ENCODE peak calls at places on chromosomes 5 and 9, in eight cellular contexts. J, O, A, U, W, Z, N and B are unnamed samples.

GRCh38 chr9:89179535-89179919 is 909 bp upstream of the SHC3 start:
- DNase-seq in J (no peak), O (no peak), A (no peak), U (no peak), W (peak; percentile 21), Z (no peak), N (no peak), B (no peak)

GRCh38 chr9:133207021-133207531 is 2.0 kb downstream of the OBP2B start:
- DNase-seq in J (no peak), O (no peak), A (no peak), U (no peak), W (no peak), Z (no peak), N (no peak), B (no peak)

GRCh38 chr5:170144286-170145023 is 38.8 kb downstream of the FOXI1 start:
- DNase-seq in J (no peak), O (no peak), A (no peak), U (no peak), W (no peak), Z (no peak), N (no peak), B (peak; percentile 77)

GRCh38 chr9:68970150-68970549 is 43.8 kb downstream of the PRKACG start:
- DNase-seq in J (no peak), O (no peak), A (no peak), U (no peak), W (no peak), Z (no peak), N (no peak), B (no peak)

GRCh38 chr5:109703827-109704226 is 14.1 kb downstream of the MAN2A1 start:
- DNase-seq in J (no peak), O (no peak), A (no peak), U (no peak), W (no peak), Z (no peak), N (no peak), B (no peak)

GRCh38 chr5:142925795-142926194 is 155.6 kb downstream of the ARHGAP26 start:
- DNase-seq in J (no peak), O (no peak), A (no peak), U (no peak), W (peak; percentile 42), Z (no peak), N (peak; percentile 77), B (no peak)

GRCh38 chr5:102932781-102933180 is 177.7 kb downstream of the PAM start:
- DNase-seq in J (no peak), O (no peak), A (no peak), U (no peak), W (no peak), Z (no peak), N (no peak), B (no peak)

GRCh38 chr9:87324613-87325194 is 173.0 kb upstream of the DAPK1 start:
- DNase-seq in J (peak; percentile 31), O (no peak), A (no peak), U (no peak), W (peak; percentile 19), Z (no peak), N (peak; percentile 45), B (no peak)

GRCh38 chr5:161115941-161116340 is 263.9 kb upstream of the ATP10B start:
- DNase-seq in J (no peak), O (no peak), A (no peak), U (no peak), W (no peak), Z (no peak), N (no peak), B (no peak)

GRCh38 chr9:124284940-124285441 is 27.2 kb downstream of the NEK6 start:
- DNase-seq in J (no peak), O (no peak), A (no peak), U (no peak), W (no peak), Z (peak; percentile 68), N (no peak), B (no peak)

GRCh38 chr9:124284237-124284831 is 26.6 kb downstream of the NEK6 start:
- DNase-seq in J (no peak), O (no peak), A (no peak), U (no peak), W (no peak), Z (peak; percentile 61), N (no peak), B (no peak)

GRCh38 chr9:124285490-124285889 is 27.7 kb downstream of the NEK6 start:
- DNase-seq in J (no peak), O (no peak), A (no peak), U (no peak), W (no peak), Z (no peak), N (no peak), B (no peak)

GRCh38 chr9:124285903-124286291 is 28.1 kb downstream of the NEK6 start:
- DNase-seq in J (no peak), O (no peak), A (peak; percentile 49), U (peak; percentile 77), W (no peak), Z (peak; percentile 77), N (no peak), B (peak; percentile 95)

DNA sequence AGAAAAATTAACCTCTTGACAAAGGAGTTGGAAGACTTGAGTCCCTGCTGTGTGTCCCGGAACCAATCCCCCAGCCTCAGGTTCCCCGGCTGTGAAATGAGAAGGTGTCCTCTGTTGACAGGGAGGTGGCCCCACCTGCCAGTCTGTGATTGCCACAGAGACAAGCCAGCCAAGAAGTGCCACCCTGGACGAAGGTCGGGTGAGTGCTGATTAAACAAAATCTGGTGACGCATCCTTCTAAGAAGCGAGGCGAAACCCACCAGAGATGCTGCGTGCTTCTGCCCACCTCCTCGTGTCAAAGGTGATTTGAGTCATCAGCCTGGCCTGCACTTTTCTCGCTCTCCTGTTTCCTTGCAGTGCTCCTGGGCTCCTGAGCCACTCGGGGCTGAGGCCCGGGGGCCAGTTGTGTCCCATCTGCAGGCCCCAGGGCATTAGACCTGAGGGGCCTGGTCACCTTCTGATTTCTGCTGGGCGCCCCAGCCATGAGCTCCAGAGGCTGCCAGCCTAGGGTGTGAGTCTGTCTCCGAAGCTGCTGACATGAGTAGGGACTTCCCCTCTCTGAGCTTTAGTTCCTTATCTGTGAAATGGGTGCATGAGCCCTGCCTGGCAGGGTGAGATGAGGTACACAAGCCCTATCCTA is 28.7 kb downstream of the NEK6 start:
- DNase-seq in J (peak; percentile 76), O (no peak), A (peak; percentile 54), U (no peak), W (no peak), Z (no peak), N (no peak), B (no peak)
- H3K4me1 ChIP-seq in J (peaks cover 71% of the 10 kb centered on the region), O (peaks cover 15% of the 10 kb centered on the region), A (peaks cover 36% of the 10 kb centered on the region), U (peaks cover 10% of the 10 kb centered on the region), W (peaks cover 13% of the 10 kb centered on the region), Z (peaks cover 37% of the 10 kb centered on the region), N (peaks cover 3% of the 10 kb centered on the region), B (peaks cover 76% of the 10 kb centered on the region)

GRCh38 chr5:136020001-136020382 is 8.8 kb upstream of the TGFBI start:
- DNase-seq in J (no peak), O (no peak), A (no peak), U (no peak), W (no peak), Z (no peak), N (no peak), B (no peak)

GRCh38 chr5:136015966-136016365 is 12.8 kb upstream of the TGFBI start:
- DNase-seq in J (no peak), O (no peak), A (no peak), U (no peak), W (no peak), Z (no peak), N (no peak), B (no peak)

GRCh38 chr5:136014976-136015375 is 13.8 kb upstream of the TGFBI start:
- DNase-seq in J (no peak), O (no peak), A (no peak), U (no peak), W (no peak), Z (no peak), N (no peak), B (no peak)

GRCh38 chr5:136018814-136019777 is 9.7 kb upstream of the TGFBI start:
- DNase-seq in J (no peak), O (no peak), A (no peak), U (no peak), W (peak; percentile 75), Z (peak; percentile 33), N (peak; percentile 41), B (no peak)

DNA sequence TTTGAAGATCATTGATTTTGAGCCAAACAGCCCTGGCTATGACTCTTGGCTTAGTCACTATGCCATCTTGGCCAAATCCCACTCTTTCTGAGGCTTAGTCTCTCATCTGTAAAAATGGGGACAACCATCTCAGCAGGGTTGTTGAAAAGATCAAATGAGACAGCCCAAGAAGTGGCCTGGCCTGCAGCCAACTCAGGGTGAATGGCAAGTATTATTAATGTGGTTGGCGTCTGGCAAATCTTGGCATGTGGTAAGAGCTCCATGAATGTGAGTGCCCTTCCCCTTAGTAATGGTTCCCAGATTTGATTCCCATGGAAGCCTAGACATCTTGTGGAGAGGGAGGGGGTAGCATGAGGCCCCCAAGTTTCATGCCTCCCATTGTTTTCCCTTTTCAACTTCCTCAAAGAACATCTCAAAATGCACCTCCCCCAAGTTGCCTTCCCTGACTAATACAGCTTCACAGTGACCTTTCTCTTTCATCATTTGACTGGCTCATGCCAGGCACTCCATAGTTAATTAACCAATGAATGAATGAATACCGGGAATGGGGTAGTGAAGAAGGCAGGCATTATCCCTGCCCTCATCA is 11.8 kb upstream of the TGFBI start:
- DNase-seq in J (peak; percentile 73), O (no peak), A (no peak), U (no peak), W (peak; percentile 93), Z (peak; percentile 44), N (peak; percentile 97), B (no peak)
- H3K4me1 ChIP-seq in J (peaks cover 91% of the 10 kb centered on the region), O (peaks cover 17% of the 10 kb centered on the region), A (no peaks in the 10 kb centered on the region), U (peaks cover 12% of the 10 kb centered on the region), W (peaks cover 64% of the 10 kb centered on the region), Z (peaks cover 6% of the 10 kb centered on the region), N (peaks cover 89% of the 10 kb centered on the region), B (peaks cover 38% of the 10 kb centered on the region)

GRCh38 chr5:159184236-159184635 is 25.1 kb downstream of the RNF145 start:
- DNase-seq in J (no peak), O (no peak), A (no peak), U (no peak), W (no peak), Z (no peak), N (no peak), B (no peak)

GRCh38 chr5:159185773-159186172 is 23.6 kb downstream of the RNF145 start:
- DNase-seq in J (no peak), O (no peak), A (no peak), U (no peak), W (no peak), Z (no peak), N (no peak), B (no peak)

GRCh38 chr5:159184858-159185381 is 24.4 kb downstream of the RNF145 start:
- DNase-seq in J (no peak), O (no peak), A (no peak), U (no peak), W (peak; percentile 58), Z (no peak), N (peak; percentile 87), B (no peak)

GRCh38 chr5:159187674-159188164 is 21.6 kb downstream of the RNF145 start:
- DNase-seq in J (no peak), O (no peak), A (no peak), U (no peak), W (no peak), Z (no peak), N (no peak), B (no peak)

GRCh38 chr5:159186319-159186718 is 23.0 kb downstream of the RNF145 start:
- DNase-seq in J (no peak), O (no peak), A (no peak), U (no peak), W (no peak), Z (no peak), N (peak; percentile 40), B (no peak)
- H3K4me1 ChIP-seq in J (peaks cover 98% of the 10 kb centered on the region), O (peaks cover 23% of the 10 kb centered on the region), A (peaks cover 36% of the 10 kb centered on the region), U (peaks cover 14% of the 10 kb centered on the region), W (peaks cover 28% of the 10 kb centered on the region), Z (no peaks in the 10 kb centered on the region), N (peaks cover 26% of the 10 kb centered on the region), B (peaks cover 46% of the 10 kb centered on the region)

GRCh38 chr5:54534306-54534705 is 16.7 kb downstream of the SNX18 start:
- DNase-seq in J (no peak), O (no peak), A (no peak), U (no peak), W (no peak), Z (no peak), N (no peak), B (no peak)
- H3K4me1 ChIP-seq in J (no peaks in the 10 kb centered on the region), O (peaks cover 15% of the 10 kb centered on the region), A (peaks cover 24% of the 10 kb centered on the region), U (peaks cover 27% of the 10 kb centered on the region), W (peaks cover 3% of the 10 kb centered on the region), Z (peaks cover 17% of the 10 kb centered on the region), N (peaks cover 11% of the 10 kb centered on the region), B (peaks cover 73% of the 10 kb centered on the region)